ENCODE peak calls at places on chromosomes 3 and 15, in ten cellular contexts. One of them, this sample, is unnamed.
A peak's percentile ranks its signal among the peaks of the same experiment; 100 is the strongest.

GRCh38 chr3:43910750-43911149 is 220.0 kb downstream of the ABHD5 start:
- DNase-seq in putamen: no peak
- DNase-seq in hepatic stellate cell: no peak
- DNase-seq in cardiac fibroblast: no peak
- DNase-seq in naive B cell: no peak
- DNase-seq in CD8-positive, alpha-beta memory T cell: no peak
- DNase-seq in GM04504: no peak
- DNase-seq in NCI-H1105 treated with DMSO at 0.1 percent for 48 hours: no peak
- DNase-seq in dermis blood vessel endothelial cell: no peak
- DNase-seq in NCI-H146: no peak
- DNase-seq in this sample: no peak

GRCh38 chr3:66803206-66803605 is 194.9 kb upstream of the KBTBD8 start:
- DNase-seq in GM04504: no peak
- DNase-seq in dermis blood vessel endothelial cell: peak; percentile 36
- DNase-seq in CD8-positive, alpha-beta memory T cell: no peak
- DNase-seq in naive B cell: no peak
- DNase-seq in NCI-H1105 treated with DMSO at 0.1 percent for 48 hours: no peak
- DNase-seq in cardiac fibroblast: no peak
- DNase-seq in NCI-H146: no peak
- DNase-seq in putamen: peak; percentile 47
- DNase-seq in hepatic stellate cell: no peak
- DNase-seq in this sample: no peak

GRCh38 chr3:62875103-62876002 is at the start of gene CADPS:
- DNase-seq in putamen: peak; percentile 58
- DNase-seq in NCI-H1105 treated with DMSO at 0.1 percent for 48 hours: peak; percentile 51
- DNase-seq in CD8-positive, alpha-beta memory T cell: no peak
- DNase-seq in NCI-H146: peak; percentile 79
- DNase-seq in naive B cell: no peak
- DNase-seq in cardiac fibroblast: no peak
- DNase-seq in hepatic stellate cell: no peak
- DNase-seq in dermis blood vessel endothelial cell: no peak
- DNase-seq in GM04504: no peak
- DNase-seq in this sample: no peak

GRCh38 chr3:30644615-30645014 is 38.2 kb downstream of the TGFBR2 start:
- DNase-seq in hepatic stellate cell: peak; percentile 17
- DNase-seq in dermis blood vessel endothelial cell: peak; percentile 67
- DNase-seq in CD8-positive, alpha-beta memory T cell: peak; percentile 78
- DNase-seq in NCI-H146: no peak
- DNase-seq in cardiac fibroblast: peak; percentile 86
- DNase-seq in GM04504: peak; percentile 59
- DNase-seq in naive B cell: peak; percentile 68
- DNase-seq in putamen: no peak
- DNase-seq in NCI-H1105 treated with DMSO at 0.1 percent for 48 hours: no peak
- DNase-seq in this sample: peak; percentile 48

GRCh38 chr15:31489281-31489680 is 162.6 kb downstream of the KLF13 start:
- DNase-seq in NCI-H146: no peak
- DNase-seq in naive B cell: no peak
- DNase-seq in NCI-H1105 treated with DMSO at 0.1 percent for 48 hours: no peak
- DNase-seq in CD8-positive, alpha-beta memory T cell: no peak
- DNase-seq in dermis blood vessel endothelial cell: no peak
- DNase-seq in putamen: no peak
- DNase-seq in GM04504: no peak
- DNase-seq in cardiac fibroblast: no peak
- DNase-seq in hepatic stellate cell: no peak
- DNase-seq in this sample: no peak

GRCh38 chr3:30524357-30525040 is 81.9 kb upstream of the TGFBR2 start:
- DNase-seq in GM04504: no peak
- DNase-seq in naive B cell: no peak
- DNase-seq in dermis blood vessel endothelial cell: no peak
- DNase-seq in hepatic stellate cell: no peak
- DNase-seq in CD8-positive, alpha-beta memory T cell: no peak
- DNase-seq in NCI-H146: no peak
- DNase-seq in NCI-H1105 treated with DMSO at 0.1 percent for 48 hours: no peak
- DNase-seq in putamen: no peak
- DNase-seq in cardiac fibroblast: no peak
- DNase-seq in this sample: no peak

GRCh38 chr3:71680588-71680987 is 44.6 kb downstream of the EIF4E3 start:
- DNase-seq in NCI-H1105 treated with DMSO at 0.1 percent for 48 hours: no peak
- DNase-seq in dermis blood vessel endothelial cell: no peak
- DNase-seq in putamen: no peak
- DNase-seq in GM04504: peak; percentile 44
- DNase-seq in CD8-positive, alpha-beta memory T cell: no peak
- DNase-seq in NCI-H146: no peak
- DNase-seq in cardiac fibroblast: peak; percentile 74
- DNase-seq in hepatic stellate cell: peak; percentile 60
- DNase-seq in naive B cell: no peak
- DNase-seq in this sample: no peak

GRCh38 chr3:52277972-52278509 is 408 bp downstream of the WDR82 start:
- DNase-seq in hepatic stellate cell: peak; percentile 69
- DNase-seq in GM04504: no peak
- DNase-seq in NCI-H146: peak; percentile 39
- DNase-seq in cardiac fibroblast: no peak
- DNase-seq in CD8-positive, alpha-beta memory T cell: peak; percentile 77
- DNase-seq in NCI-H1105 treated with DMSO at 0.1 percent for 48 hours: no peak
- DNase-seq in putamen: no peak
- DNase-seq in dermis blood vessel endothelial cell: peak; percentile 61
- DNase-seq in naive B cell: peak; percentile 86
- DNase-seq in this sample: peak; percentile 62

GRCh38 chr3:68148471-68148870 is 494.1 kb upstream of the SUCLG2 start:
- DNase-seq in cardiac fibroblast: no peak
- DNase-seq in naive B cell: no peak
- DNase-seq in NCI-H146: peak; percentile 48
- DNase-seq in CD8-positive, alpha-beta memory T cell: no peak
- DNase-seq in hepatic stellate cell: no peak
- DNase-seq in putamen: no peak
- DNase-seq in NCI-H1105 treated with DMSO at 0.1 percent for 48 hours: no peak
- DNase-seq in GM04504: no peak
- DNase-seq in dermis blood vessel endothelial cell: no peak
- DNase-seq in this sample: no peak

GRCh38 chr3:71454513-71455423 is 128.8 kb downstream of the FOXP1 start:
- DNase-seq in GM04504: no peak
- DNase-seq in cardiac fibroblast: no peak
- DNase-seq in hepatic stellate cell: no peak
- DNase-seq in dermis blood vessel endothelial cell: no peak
- DNase-seq in CD8-positive, alpha-beta memory T cell: peak; percentile 60
- DNase-seq in NCI-H1105 treated with DMSO at 0.1 percent for 48 hours: no peak
- DNase-seq in putamen: no peak
- DNase-seq in NCI-H146: no peak
- DNase-seq in naive B cell: no peak
- DNase-seq in this sample: no peak

GRCh38 chr15:40392986-40393948 is 10.7 kb downstream of the KNSTRN start:
- DNase-seq in NCI-H1105 treated with DMSO at 0.1 percent for 48 hours: no peak
- DNase-seq in cardiac fibroblast: peak; percentile 33
- DNase-seq in dermis blood vessel endothelial cell: no peak
- DNase-seq in GM04504: no peak
- DNase-seq in putamen: no peak
- DNase-seq in CD8-positive, alpha-beta memory T cell: no peak
- DNase-seq in NCI-H146: no peak
- DNase-seq in hepatic stellate cell: no peak
- DNase-seq in naive B cell: no peak
- DNase-seq in this sample: no peak

GRCh38 chr15:81189583-81190283 is 6.9 kb upstream of the IL16 start:
- DNase-seq in hepatic stellate cell: peak; percentile 69
- DNase-seq in dermis blood vessel endothelial cell: no peak
- DNase-seq in CD8-positive, alpha-beta memory T cell: no peak
- DNase-seq in GM04504: peak; percentile 93
- DNase-seq in NCI-H1105 treated with DMSO at 0.1 percent for 48 hours: no peak
- DNase-seq in naive B cell: no peak
- DNase-seq in cardiac fibroblast: peak; percentile 98
- DNase-seq in NCI-H146: no peak
- DNase-seq in putamen: no peak
- DNase-seq in this sample: no peak

GRCh38 chr3:193809106-193809505 is 216.1 kb downstream of the OPA1 start:
- DNase-seq in NCI-H146: no peak
- DNase-seq in GM04504: no peak
- DNase-seq in naive B cell: no peak
- DNase-seq in putamen: no peak
- DNase-seq in NCI-H1105 treated with DMSO at 0.1 percent for 48 hours: no peak
- DNase-seq in cardiac fibroblast: no peak
- DNase-seq in CD8-positive, alpha-beta memory T cell: no peak
- DNase-seq in dermis blood vessel endothelial cell: no peak
- DNase-seq in hepatic stellate cell: no peak
- DNase-seq in this sample: no peak

GRCh38 chr3:149507491-149508324 is 33.2 kb downstream of the TM4SF4 start:
- DNase-seq in dermis blood vessel endothelial cell: peak; percentile 44
- DNase-seq in NCI-H1105 treated with DMSO at 0.1 percent for 48 hours: no peak
- DNase-seq in CD8-positive, alpha-beta memory T cell: no peak
- DNase-seq in cardiac fibroblast: peak; percentile 54
- DNase-seq in GM04504: no peak
- DNase-seq in hepatic stellate cell: peak; percentile 22
- DNase-seq in NCI-H146: no peak
- DNase-seq in naive B cell: no peak
- DNase-seq in putamen: no peak
- DNase-seq in this sample: no peak

GRCh38 chr15:48617619-48618018 is 27.9 kb downstream of the FBN1 start:
- DNase-seq in GM04504: peak; percentile 48
- DNase-seq in NCI-H1105 treated with DMSO at 0.1 percent for 48 hours: no peak
- DNase-seq in hepatic stellate cell: peak; percentile 51
- DNase-seq in cardiac fibroblast: peak; percentile 86
- DNase-seq in putamen: no peak
- DNase-seq in NCI-H146: no peak
- DNase-seq in dermis blood vessel endothelial cell: no peak
- DNase-seq in CD8-positive, alpha-beta memory T cell: no peak
- DNase-seq in naive B cell: no peak
- DNase-seq in this sample: no peak

GRCh38 chr15:79653533-79653932 is 221.4 kb downstream of the MINAR1 start:
- DNase-seq in GM04504: no peak
- DNase-seq in CD8-positive, alpha-beta memory T cell: no peak
- DNase-seq in NCI-H146: no peak
- DNase-seq in putamen: no peak
- DNase-seq in cardiac fibroblast: no peak
- DNase-seq in hepatic stellate cell: no peak
- DNase-seq in naive B cell: no peak
- DNase-seq in dermis blood vessel endothelial cell: no peak
- DNase-seq in NCI-H1105 treated with DMSO at 0.1 percent for 48 hours: no peak
- DNase-seq in this sample: no peak

GRCh38 chr3:151351216-151351615 is 21.9 kb upstream of the P2RY13 start:
- DNase-seq in naive B cell: no peak
- DNase-seq in CD8-positive, alpha-beta memory T cell: no peak
- DNase-seq in cardiac fibroblast: no peak
- DNase-seq in GM04504: no peak
- DNase-seq in putamen: no peak
- DNase-seq in dermis blood vessel endothelial cell: no peak
- DNase-seq in NCI-H146: no peak
- DNase-seq in hepatic stellate cell: no peak
- DNase-seq in NCI-H1105 treated with DMSO at 0.1 percent for 48 hours: no peak
- DNase-seq in this sample: no peak

GRCh38 chr3:172102123-172102882 is 62.9 kb downstream of the FNDC3B start:
- DNase-seq in naive B cell: peak; percentile 31
- DNase-seq in dermis blood vessel endothelial cell: no peak
- DNase-seq in CD8-positive, alpha-beta memory T cell: peak; percentile 54
- DNase-seq in hepatic stellate cell: no peak
- DNase-seq in putamen: no peak
- DNase-seq in GM04504: no peak
- DNase-seq in cardiac fibroblast: no peak
- DNase-seq in NCI-H1105 treated with DMSO at 0.1 percent for 48 hours: no peak
- DNase-seq in NCI-H146: no peak
- DNase-seq in this sample: peak; percentile 41

GRCh38 chr3:64612916-64613526 is 74.8 kb downstream of the ADAMTS9 start:
- DNase-seq in CD8-positive, alpha-beta memory T cell: no peak
- DNase-seq in naive B cell: no peak
- DNase-seq in putamen: no peak
- DNase-seq in hepatic stellate cell: no peak
- DNase-seq in NCI-H1105 treated with DMSO at 0.1 percent for 48 hours: no peak
- DNase-seq in NCI-H146: no peak
- DNase-seq in dermis blood vessel endothelial cell: no peak
- DNase-seq in GM04504: no peak
- DNase-seq in cardiac fibroblast: no peak
- DNase-seq in this sample: no peak

GRCh38 chr3:2657408-2657807 is 452.8 kb downstream of the IL5RA start:
- DNase-seq in GM04504: no peak
- DNase-seq in cardiac fibroblast: no peak
- DNase-seq in NCI-H1105 treated with DMSO at 0.1 percent for 48 hours: no peak
- DNase-seq in dermis blood vessel endothelial cell: no peak
- DNase-seq in naive B cell: no peak
- DNase-seq in hepatic stellate cell: peak; percentile 9
- DNase-seq in putamen: no peak
- DNase-seq in NCI-H146: no peak
- DNase-seq in CD8-positive, alpha-beta memory T cell: no peak
- DNase-seq in this sample: no peak

GRCh38 chr15:62920569-62921502 is 121.7 kb upstream of the TPM1 start:
- DNase-seq in naive B cell: no peak
- DNase-seq in NCI-H1105 treated with DMSO at 0.1 percent for 48 hours: no peak
- DNase-seq in cardiac fibroblast: peak; percentile 72
- DNase-seq in putamen: no peak
- DNase-seq in hepatic stellate cell: no peak
- DNase-seq in CD8-positive, alpha-beta memory T cell: no peak
- DNase-seq in NCI-H146: no peak
- DNase-seq in GM04504: peak; percentile 68
- DNase-seq in dermis blood vessel endothelial cell: no peak
- DNase-seq in this sample: no peak

GRCh38 chr15:68617777-68618176 is 39.0 kb downstream of the CORO2B start:
- DNase-seq in naive B cell: no peak
- DNase-seq in dermis blood vessel endothelial cell: no peak
- DNase-seq in NCI-H1105 treated with DMSO at 0.1 percent for 48 hours: no peak
- DNase-seq in GM04504: no peak
- DNase-seq in hepatic stellate cell: no peak
- DNase-seq in putamen: no peak
- DNase-seq in CD8-positive, alpha-beta memory T cell: no peak
- DNase-seq in NCI-H146: no peak
- DNase-seq in cardiac fibroblast: no peak
- DNase-seq in this sample: no peak

GRCh38 chr3:45496550-45496949 is 98.0 kb upstream of the LIMD1 start:
- DNase-seq in GM04504: no peak
- DNase-seq in putamen: no peak
- DNase-seq in dermis blood vessel endothelial cell: no peak
- DNase-seq in NCI-H1105 treated with DMSO at 0.1 percent for 48 hours: no peak
- DNase-seq in CD8-positive, alpha-beta memory T cell: no peak
- DNase-seq in NCI-H146: no peak
- DNase-seq in cardiac fibroblast: peak; percentile 69
- DNase-seq in naive B cell: no peak
- DNase-seq in hepatic stellate cell: no peak
- DNase-seq in this sample: no peak

GRCh38 chr15:101578443-101578894 is 73.7 kb downstream of the TM2D3 start:
- DNase-seq in dermis blood vessel endothelial cell: peak; percentile 49
- DNase-seq in CD8-positive, alpha-beta memory T cell: no peak
- DNase-seq in NCI-H146: no peak
- DNase-seq in cardiac fibroblast: peak; percentile 51
- DNase-seq in NCI-H1105 treated with DMSO at 0.1 percent for 48 hours: no peak
- DNase-seq in GM04504: peak; percentile 5
- DNase-seq in hepatic stellate cell: no peak
- DNase-seq in naive B cell: no peak
- DNase-seq in putamen: peak; percentile 62
- DNase-seq in this sample: no peak

GRCh38 chr3:121601212-121601812 is 8.1 kb downstream of the FBXO40 start:
- DNase-seq in GM04504: no peak
- DNase-seq in NCI-H146: no peak
- DNase-seq in naive B cell: no peak
- DNase-seq in NCI-H1105 treated with DMSO at 0.1 percent for 48 hours: no peak
- DNase-seq in CD8-positive, alpha-beta memory T cell: no peak
- DNase-seq in cardiac fibroblast: no peak
- DNase-seq in hepatic stellate cell: no peak
- DNase-seq in putamen: no peak
- DNase-seq in dermis blood vessel endothelial cell: peak; percentile 38
- DNase-seq in this sample: no peak

GRCh38 chr3:160343132-160343531 is 55.9 kb downstream of the IFT80 start:
- DNase-seq in NCI-H1105 treated with DMSO at 0.1 percent for 48 hours: peak; percentile 71
- DNase-seq in naive B cell: no peak
- DNase-seq in NCI-H146: peak; percentile 42
- DNase-seq in cardiac fibroblast: peak; percentile 39
- DNase-seq in putamen: no peak
- DNase-seq in CD8-positive, alpha-beta memory T cell: no peak
- DNase-seq in hepatic stellate cell: no peak
- DNase-seq in GM04504: no peak
- DNase-seq in dermis blood vessel endothelial cell: peak; percentile 39
- DNase-seq in this sample: no peak

GRCh38 chr15:40338921-40339620 is 1.7 kb downstream of the CCDC9B start:
- DNase-seq in naive B cell: no peak
- DNase-seq in putamen: peak; percentile 84
- DNase-seq in NCI-H146: no peak
- DNase-seq in CD8-positive, alpha-beta memory T cell: no peak
- DNase-seq in hepatic stellate cell: peak; percentile 94
- DNase-seq in NCI-H1105 treated with DMSO at 0.1 percent for 48 hours: no peak
- DNase-seq in dermis blood vessel endothelial cell: peak; percentile 56
- DNase-seq in GM04504: peak; percentile 84
- DNase-seq in cardiac fibroblast: peak; percentile 95
- DNase-seq in this sample: no peak

GRCh38 chr3:98021821-98022220 is 13.3 kb downstream of the GABRR3 start:
- DNase-seq in CD8-positive, alpha-beta memory T cell: no peak
- DNase-seq in naive B cell: no peak
- DNase-seq in hepatic stellate cell: no peak
- DNase-seq in cardiac fibroblast: peak; percentile 25
- DNase-seq in dermis blood vessel endothelial cell: no peak
- DNase-seq in GM04504: peak; percentile 7
- DNase-seq in NCI-H146: no peak
- DNase-seq in putamen: no peak
- DNase-seq in NCI-H1105 treated with DMSO at 0.1 percent for 48 hours: peak; percentile 52
- DNase-seq in this sample: no peak

This sample was measured in activated gamma-delta T cell treated with Interleukin-2 at 50 U/mL for 16 hours.